ENCODE peak calls at places on chromosomes 3 and 15, in eight cellular contexts. X, F, J, L, Y, E, Z and A are unnamed samples.

GRCh38 chr3:171391432-171391831 is 68.8 kb downstream of the TNIK start:
- DNase-seq in X (no peak), F (no peak), J (no peak), L (no peak), Y (no peak), E (no peak), Z (no peak), A (no peak)

GRCh38 chr3:73024836-73025235 is 28.2 kb downstream of the PPP4R2 start:
- DNase-seq in X (no peak), F (no peak), J (no peak), L (no peak), Y (no peak), E (no peak), Z (peak), A (no peak)

GRCh38 chr3:146550743-146551510 is 6.5 kb upstream of the PLSCR1 start:
- DNase-seq in X (no peak), F (peak), J (peak), L (no peak), Y (no peak), E (no peak), Z (peak), A (peak)

GRCh38 chr3:117463276-117463675 is 753.7 kb downstream of the TUSC7 start:
- DNase-seq in X (no peak), F (peak), J (no peak), L (no peak), Y (no peak), E (no peak), Z (no peak), A (no peak)

GRCh38 chr3:46923559-46924350 is 46.2 kb downstream of the PTH1R start:
- DNase-seq in X (peak), F (no peak), J (no peak), L (peak), Y (no peak), E (no peak), Z (no peak), A (peak)

GRCh38 chr15:100780208-100780800 is 99.3 kb upstream of the ALDH1A3 start:
- DNase-seq in X (no peak), F (no peak), J (no peak), L (no peak), Y (peak), E (no peak), Z (no peak), A (no peak)

GRCh38 chr15:96411056-96412031 is 80.8 kb downstream of the NR2F2 start:
- DNase-seq in X (no peak), F (no peak), J (no peak), L (no peak), Y (no peak), E (no peak), Z (no peak), A (no peak)

GRCh38 chr3:52721002-52721741 is 15.3 kb downstream of the SPCS1 start:
- DNase-seq in X (no peak), F (no peak), J (no peak), L (no peak), Y (no peak), E (no peak), Z (no peak), A (no peak)

GRCh38 chr3:184696643-184697042 is 15.2 kb downstream of the MAGEF1 start:
- DNase-seq in X (no peak), F (no peak), J (no peak), L (peak), Y (no peak), E (no peak), Z (peak), A (peak)

GRCh38 chr3:194637066-194637465 is 3.8 kb upstream of the TMEM44 start:
- DNase-seq in X (no peak), F (no peak), J (no peak), L (no peak), Y (no peak), E (no peak), Z (peak), A (no peak)

GRCh38 chr3:165770781-165771180 is 66.4 kb downstream of the BCHE start:
- DNase-seq in X (no peak), F (no peak), J (no peak), L (no peak), Y (no peak), E (no peak), Z (no peak), A (peak)

GRCh38 chr3:4512895-4513616 is 19.9 kb downstream of the ITPR1 start:
- DNase-seq in X (no peak), F (no peak), J (no peak), L (no peak), Y (no peak), E (no peak), Z (no peak), A (no peak)

GRCh38 chr3:29203846-29204245 is 77.0 kb upstream of the RBMS3 start:
- DNase-seq in X (no peak), F (peak), J (no peak), L (no peak), Y (no peak), E (no peak), Z (peak), A (peak)

GRCh38 chr15:33114484-33114767 is 80.1 kb downstream of the FMN1 start:
- DNase-seq in X (no peak), F (no peak), J (peak), L (no peak), Y (no peak), E (no peak), Z (no peak), A (no peak)

GRCh38 chr3:108485146-108485545 is 25.2 kb downstream of the MYH15 start:
- DNase-seq in X (no peak), F (no peak), J (no peak), L (no peak), Y (no peak), E (no peak), Z (peak), A (no peak)

GRCh38 chr15:28952666-28953491 is 67.1 kb downstream of the APBA2 start:
- DNase-seq in X (no peak), F (no peak), J (no peak), L (no peak), Y (no peak), E (no peak), Z (no peak), A (no peak)

GRCh38 chr3:194272861-194273266 is 78.3 kb downstream of the CPN2 start:
- DNase-seq in X (no peak), F (no peak), J (no peak), L (peak), Y (peak), E (no peak), Z (no peak), A (no peak)

GRCh38 chr3:71129611-71130515 is 453.7 kb downstream of the FOXP1 start:
- DNase-seq in X (no peak), F (peak), J (no peak), L (no peak), Y (no peak), E (no peak), Z (peak), A (no peak)

GRCh38 chr3:56005196-56005805 is 463.0 kb downstream of the ERC2 start:
- DNase-seq in X (no peak), F (no peak), J (no peak), L (no peak), Y (no peak), E (no peak), Z (peak), A (peak)

GRCh38 chr3:76034652-76035051 is 249.3 kb upstream of the ZNF717 start:
- DNase-seq in X (no peak), F (no peak), J (peak), L (no peak), Y (no peak), E (no peak), Z (no peak), A (no peak)

GRCh38 chr3:146589899-146590508 is 15.1 kb downstream of the PLSCR5 start:
- DNase-seq in X (no peak), F (peak), J (peak), L (no peak), Y (no peak), E (no peak), Z (peak), A (peak)

GRCh38 chr3:134618473-134618860 is 32.4 kb downstream of the KY start:
- DNase-seq in X (no peak), F (no peak), J (no peak), L (no peak), Y (no peak), E (no peak), Z (no peak), A (no peak)

GRCh38 chr15:101288905-101289513 is 6.0 kb downstream of the SNRPA1 start:
- DNase-seq in X (no peak), F (peak), J (peak), L (no peak), Y (no peak), E (no peak), Z (peak), A (peak)

GRCh38 chr3:4495294-4496110 is 2.4 kb downstream of the ITPR1 start:
- DNase-seq in X (no peak), F (no peak), J (no peak), L (no peak), Y (no peak), E (no peak), Z (no peak), A (peak)

GRCh38 chr15:77370580-77370979 is 49.3 kb downstream of the PEAK1 start:
- DNase-seq in X (no peak), F (peak), J (no peak), L (no peak), Y (no peak), E (no peak), Z (no peak), A (peak)

GRCh38 chr3:71453822-71454512 is 129.6 kb downstream of the FOXP1 start:
- DNase-seq in X (no peak), F (no peak), J (no peak), L (no peak), Y (no peak), E (no peak), Z (no peak), A (no peak)